ENCODE peak calls at places on chromosomes 13 and 19, in nine cellular contexts. A is neural progenitor cell, E is neural crest cell, D is heart right ventricle, N is endothelial cell, K is cardiac fibroblast, J is fibroblast of mammary gland, Q is AG04450, R is pancreas. L is an unnamed sample.
A peak's percentile ranks its signal among the peaks of the same experiment; 100 is the strongest.

GRCh38 chr19:49645592-49645991 is 3.6 kb downstream of the SCAF1 start:
- DNase-seq in D (no peak), E (no peak), R (no peak), N (no peak), J (no peak), A (no peak), Q (no peak), K (no peak), L (no peak)

GRCh38 chr19:16398530-16399241 is 73.1 kb downstream of the EPS15L1 start:
- DNase-seq in E (no peak), K (peak; percentile 65), Q (no peak), J (no peak), A (no peak), R (no peak), N (no peak), D (no peak), L (no peak)

GRCh38 chr13:92514420-92515125 is 712.0 kb upstream of the GPC6 start:
- DNase-seq in K (no peak), D (no peak), N (no peak), E (no peak), Q (no peak), A (no peak), J (no peak), R (no peak), L (no peak)

GRCh38 chr13:114131581-114132418 is 623 bp downstream of the RASA3 start:
- DNase-seq in R (peak; percentile 30), E (no peak), A (peak; percentile 64), K (peak; percentile 46), J (no peak), D (no peak), N (no peak), Q (no peak), L (peak; percentile 43)

GRCh38 chr19:37718357-37718756 is 1.2 kb downstream of the ZNF607 start:
- DNase-seq in D (no peak), J (no peak), R (no peak), E (no peak), Q (no peak), A (peak; percentile 29), K (no peak), N (no peak), L (no peak)

GRCh38 chr13:25046985-25047660 is 48.8 kb upstream of the PABPC3 start:
- DNase-seq in N (peak; percentile 63), D (no peak), Q (peak; percentile 0), J (peak; percentile 17), K (peak; percentile 14), A (peak; percentile 83), E (peak; percentile 67), R (no peak), L (no peak)

GRCh38 chr13:26563713-26564112 is 6.2 kb downstream of the WASF3 start:
- DNase-seq in K (no peak), E (no peak), N (no peak), R (no peak), Q (no peak), D (no peak), J (peak; percentile 42), A (no peak), L (no peak)

GRCh38 chr13:59880468-59880867 is 283.3 kb downstream of the DIAPH3 start:
- DNase-seq in N (no peak), Q (no peak), E (no peak), D (no peak), A (no peak), R (no peak), J (peak; percentile 33), K (no peak), L (no peak)

GRCh38 chr19:29873024-29873800 is 61.4 kb downstream of the CCNE1 start:
- DNase-seq in E (peak; percentile 72), D (peak; percentile 60), A (peak; percentile 86), J (no peak), R (peak; percentile 60), N (peak; percentile 76), K (peak; percentile 25), Q (no peak), L (peak; percentile 75)

GRCh38 chr19:30148039-30148438 is 206.0 kb downstream of the URI1 start:
- DNase-seq in A (no peak), R (no peak), E (no peak), N (no peak), Q (no peak), K (no peak), D (no peak), J (no peak), L (no peak)

GRCh38 chr13:61294467-61295186 is 121.0 kb downstream of the PCDH20 start:
- DNase-seq in K (no peak), A (no peak), J (no peak), E (no peak), D (no peak), R (no peak), Q (no peak), N (no peak), L (no peak)

GRCh38 chr19:55579766-55580621 is 654 bp downstream of the ZNF579 start:
- DNase-seq in Q (no peak), N (no peak), A (peak; percentile 56), J (no peak), R (peak; percentile 40), K (peak; percentile 51), E (no peak), D (peak; percentile 31), L (no peak)

GRCh38 chr13:31160857-31161582 is 684 bp downstream of the HSPH1 start:
- DNase-seq in N (peak; percentile 69), K (peak; percentile 84), A (peak; percentile 78), J (peak; percentile 69), D (peak; percentile 55), E (peak; percentile 42), R (peak; percentile 52), Q (peak; percentile 33), L (peak; percentile 55)

GRCh38 chr19:12801466-12802266 is at the start of the genes PRDX2 and THSD8:
- DNase-seq in R (peak; percentile 90), E (peak; percentile 77), Q (no peak), J (peak; percentile 56), D (peak; percentile 86), N (peak; percentile 69), K (peak; percentile 85), A (peak; percentile 93), L (peak; percentile 59)

GRCh38 chr19:49058592-49058991 is 1.0 kb upstream of the CGB7 start:
- DNase-seq in D (no peak), K (peak; percentile 24), J (peak; percentile 32), A (peak; percentile 29), R (no peak), N (no peak), Q (no peak), E (no peak), L (no peak)

GRCh38 chr13:97141564-97142005 is 80.5 kb upstream of the MBNL2 start:
- DNase-seq in A (peak; percentile 26), K (peak; percentile 79), D (no peak), J (peak; percentile 90), R (peak; percentile 16), Q (peak; percentile 71), N (peak; percentile 18), E (peak; percentile 25), L (no peak)

GRCh38 chr19:3224346-3225325 is at the start of gene CELF5:
- DNase-seq in R (peak; percentile 64), Q (no peak), A (peak; percentile 91), K (peak; percentile 37), J (no peak), E (peak; percentile 58), N (peak; percentile 64), D (peak; percentile 59), L (peak; percentile 61)

GRCh38 chr13:77309254-77309653 is 17.6 kb downstream of the MYCBP2 start:
- DNase-seq in R (no peak), Q (no peak), E (no peak), N (no peak), K (no peak), D (no peak), J (no peak), A (no peak), L (no peak)
- TF ChIP-seq CTCF in R (no peak), Q (no peak), E (no peak), N (no peak), K (no peak), D (no peak), J (no peak), A (no peak), L (no peak)

DNA sequence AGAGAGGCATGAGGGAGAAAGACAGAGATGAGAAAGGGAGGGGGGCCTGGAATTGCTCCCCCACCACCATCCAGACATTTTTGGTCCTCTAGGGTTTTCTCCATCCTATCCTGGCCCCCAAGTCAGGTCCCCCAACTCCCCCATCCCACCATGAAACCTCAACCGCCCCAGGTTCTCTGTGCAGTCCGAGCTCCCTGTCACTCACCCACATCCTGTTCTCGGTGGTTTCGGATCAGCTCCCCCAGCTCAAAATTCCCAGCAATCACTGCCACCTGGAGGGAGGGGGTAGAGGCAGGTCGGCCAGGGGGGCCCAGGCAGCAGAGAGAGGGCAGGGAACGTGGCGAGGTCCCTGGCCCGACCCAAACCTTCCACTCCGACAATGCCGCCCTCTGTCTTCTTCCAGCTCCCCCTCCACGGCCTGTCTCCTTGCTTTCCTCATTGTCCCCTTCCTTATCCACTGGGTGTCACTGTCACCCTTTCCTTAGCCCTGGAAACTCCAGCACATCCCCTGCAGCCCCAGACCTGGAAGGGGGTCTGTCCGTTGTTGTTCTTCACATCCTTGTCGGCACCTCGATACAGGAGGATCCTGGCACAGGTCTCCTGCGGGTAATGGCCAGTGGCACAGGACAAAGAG is 15.6 kb downstream of the SHANK1 start:
- DNase-seq in A (peak; percentile 58), Q (no peak), K (no peak), R (no peak), E (no peak), J (no peak), D (no peak), N (no peak), L (no peak)
- TF ChIP-seq CTCF in A (peak; percentile 50), Q (no peak), K (no peak), R (no peak), E (peak; percentile 35), J (peak; percentile 3), D (peak; percentile 30), N (no peak), L (no peak)

DNA sequence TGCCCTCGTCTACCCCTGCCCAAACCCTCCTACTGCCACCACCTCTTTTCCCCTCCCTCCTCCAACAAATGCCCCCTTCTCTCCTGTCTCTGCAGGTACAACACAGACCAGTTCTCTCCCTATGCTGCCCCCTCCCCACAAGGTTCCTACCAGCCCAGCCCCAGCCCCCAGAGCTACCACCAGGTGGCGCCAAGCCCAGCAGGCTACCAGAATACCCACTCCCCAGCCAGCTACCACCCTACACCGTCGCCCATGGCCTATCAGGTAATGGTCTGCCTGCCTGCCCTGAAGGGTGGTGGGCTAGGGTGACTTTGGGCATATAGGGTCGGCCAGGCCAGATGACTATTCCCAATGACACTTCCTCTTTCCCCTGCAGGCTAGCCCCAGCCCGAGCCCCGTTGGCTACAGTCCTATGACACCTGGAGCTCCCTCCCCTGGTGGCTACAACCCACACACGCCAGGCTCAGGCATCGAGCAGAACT is 6.5 kb upstream of the TIMM50 start:
- DNase-seq in Q (no peak), A (peak; percentile 77), K (peak; percentile 47), R (peak; percentile 69), J (peak; percentile 31), E (peak; percentile 82), N (peak; percentile 88), D (peak; percentile 65), L (peak; percentile 71)
- TF ChIP-seq CTCF in Q (peak; percentile 83), A (peak; percentile 91), K (peak; percentile 87), R (peak; percentile 47), J (peak; percentile 66), E (peak; percentile 85), N (peak; percentile 72), D (peak; percentile 78), L (no peak)

DNA sequence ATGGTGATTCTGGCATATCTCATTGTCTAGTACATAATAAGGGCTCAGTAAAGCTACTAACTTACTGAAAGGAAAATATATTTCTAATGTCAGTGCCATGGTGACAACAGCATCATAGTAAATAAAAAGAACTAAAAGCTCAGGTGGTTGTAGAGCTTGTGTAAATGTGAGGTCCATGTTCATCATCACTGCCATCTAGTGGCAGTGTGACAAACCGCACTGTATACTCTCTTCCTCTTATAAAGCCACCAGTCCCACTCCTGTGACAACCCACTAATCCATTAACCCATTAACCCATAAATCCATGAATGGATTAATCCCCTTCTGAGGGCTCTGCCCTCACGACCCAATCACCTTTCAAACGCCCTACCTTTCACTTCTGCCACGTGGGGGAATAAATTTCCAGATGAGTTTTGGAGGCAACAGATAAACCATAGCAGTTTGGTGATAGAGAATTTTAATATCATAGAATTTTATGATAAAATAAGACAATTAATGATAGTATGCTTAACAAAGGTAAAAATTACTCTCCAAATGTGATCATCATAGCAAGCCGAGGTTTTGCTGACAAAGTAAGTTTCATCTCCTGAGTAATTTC is 160.4 kb upstream of the SGCG start:
- DNase-seq in J (peak; percentile 69), K (peak; percentile 67), Q (no peak), N (peak; percentile 37), R (no peak), A (peak; percentile 76), E (peak; percentile 17), D (no peak), L (no peak)
- TF ChIP-seq CTCF in J (peak; percentile 89), K (peak; percentile 79), Q (peak; percentile 83), N (peak; percentile 81), R (peak; percentile 67), A (peak; percentile 89), E (peak; percentile 93), D (peak; percentile 87), L (no peak)